ENCODE peak calls at places on chromosome 18, in five cellular contexts. F is neuronal stem cell, V is mesenchymal stem cell, W is H1, N is IMR-90. L is an unnamed sample.

GRCh38 chr18:46174317-46175039 is 70.3 kb downstream of the HAUS1 start:
- DNase-seq in V (peak), W (no peak), F (peak), N (peak), L (peak)

GRCh38 chr18:2338601-2339000 is 232.7 kb downstream of the METTL4 start:
- DNase-seq in N (no peak), W (no peak), F (no peak), V (no peak), L (no peak)

GRCh38 chr18:8478166-8478967 is 130.9 kb upstream of the RAB12 start:
- DNase-seq in W (peak), F (peak), N (peak), V (peak), L (peak)

GRCh38 chr18:1147616-1148184 is 243.0 kb downstream of the ADCYAP1 start:
- DNase-seq in V (no peak), W (no peak), F (no peak), N (no peak), L (no peak)

GRCh38 chr18:39389800-39390379 is 1824.3 kb upstream of the CELF4 start:
- DNase-seq in F (peak), V (no peak), W (peak), N (no peak), L (no peak)

GRCh38 chr18:22171839-22172582 is 2.6 kb downstream of the GATA6 start:
- DNase-seq in W (no peak), V (no peak), F (no peak), N (no peak), L (no peak)

GRCh38 chr18:79332601-79333000 is 63.1 kb upstream of the NFATC1 start:
- DNase-seq in F (no peak), N (no peak), V (no peak), W (no peak), L (no peak)

GRCh38 chr18:27202771-27203170 is 17.7 kb upstream of the CHST9 start:
- DNase-seq in N (no peak), V (no peak), W (no peak), F (no peak), L (no peak)

GRCh38 chr18:31574359-31574758 is 17.3 kb upstream of the TTR start:
- DNase-seq in W (no peak), F (no peak), N (no peak), V (no peak), L (no peak)

GRCh38 chr18:42114310-42114943 is 159.4 kb downstream of the PIK3C3 start:
- DNase-seq in V (peak), F (peak), W (peak), N (peak), L (peak)

GRCh38 chr18:42107287-42108045 is 152.4 kb downstream of the PIK3C3 start:
- DNase-seq in F (no peak), W (no peak), V (no peak), N (no peak), L (no peak)

GRCh38 chr18:42113529-42114191 is 158.6 kb downstream of the PIK3C3 start:
- DNase-seq in V (peak), F (no peak), W (no peak), N (peak), L (peak)

GRCh38 chr18:42108071-42108470 is 153.0 kb downstream of the PIK3C3 start:
- DNase-seq in W (no peak), N (no peak), F (no peak), V (no peak), L (no peak)

GRCh38 chr18:42112657-42113420 is 157.8 kb downstream of the PIK3C3 start:
- DNase-seq in V (no peak), W (no peak), F (no peak), N (no peak), L (no peak)
- H3K4me3 ChIP-seq in V (no peak), W (no peak), F (no peak), N (no peak), L (no peak)

GRCh38 chr18:9741461-9741820 is 33.3 kb downstream of the RAB31 start:
- DNase-seq in N (no peak), F (no peak), W (no peak), V (no peak), L (no peak)
- H3K23ac ChIP-seq in N (no peak), F (peak), W (no peak), V (peak), L (no peak)

GRCh38 chr18:62715829-62716678 is 713 bp downstream of the PHLPP1 start:
- DNase-seq in W (no peak), V (peak), F (peak), N (peak), L (peak)

GRCh38 chr18:62714671-62715438 is 486 bp upstream of the PHLPP1 start:
- DNase-seq in F (peak), N (peak), V (peak), W (peak), L (peak)

GRCh38 chr18:62716679-62717058 is 1.3 kb downstream of the PHLPP1 start:
- DNase-seq in N (no peak), F (peak), V (peak), W (no peak), L (peak)

GRCh38 chr18:62713651-62714247 is 1.6 kb upstream of the PHLPP1 start:
- DNase-seq in N (peak), F (no peak), W (no peak), V (no peak), L (no peak)

GRCh38 chr18:62715439-62715792 is at the start of gene PHLPP1:
- DNase-seq in W (no peak), V (no peak), N (no peak), F (no peak), L (no peak)
- H3K14ac ChIP-seq in W (no peak), V (no peak), N (peak), F (peak), L (peak)

GRCh38 chr18:75341267-75341666 is 86.2 kb downstream of the SMIM21 start:
- DNase-seq in N (no peak), W (no peak), F (peak), V (no peak), L (no peak)
- H3K4me3 ChIP-seq in N (no peak), W (no peak), F (no peak), V (no peak), L (no peak)

L was measured in trophoblast cell.